ENCODE peak calls at places on chromosome 17, in ten cellular contexts. B, A, Y, Q, P, V, U, E, L and J are unnamed samples.
A peak's percentile ranks its signal among the peaks of the same experiment; 100 is the strongest.

GRCh38 chr17:63433746-63434591 is 12.1 kb downstream of the CYB561 start:
- DNase-seq in B (peak; percentile 70), A (peak; percentile 52), Y (no peak), Q (peak; percentile 83), P (no peak), V (peak; percentile 82), U (peak; percentile 92), E (no peak), L (no peak), J (peak; percentile 98)

GRCh38 chr17:9023389-9024210 is 2.3 kb downstream of the NTN1 start:
- DNase-seq in B (no peak), A (no peak), Y (peak; percentile 58), Q (no peak), P (no peak), V (no peak), U (no peak), E (no peak), L (peak; percentile 51), J (no peak)

GRCh38 chr17:28046034-28046825 is 3.8 kb downstream of the NLK start:
- DNase-seq in B (no peak), A (no peak), Y (no peak), Q (no peak), P (no peak), V (no peak), U (no peak), E (no peak), L (no peak), J (no peak)

GRCh38 chr17:78173025-78173715 is 4.8 kb downstream of the SYNGR2 start:
- DNase-seq in B (no peak), A (no peak), Y (no peak), Q (no peak), P (peak; percentile 35), V (no peak), U (no peak), E (no peak), L (no peak), J (no peak)

GRCh38 chr17:46782250-46782953 is 36.1 kb downstream of the WNT3 start:
- DNase-seq in B (peak; percentile 67), A (peak; percentile 44), Y (peak; percentile 69), Q (no peak), P (no peak), V (no peak), U (no peak), E (peak; percentile 83), L (peak; percentile 77), J (no peak)

GRCh38 chr17:32015245-32016013 is 8.2 kb downstream of the LRRC37B start:
- DNase-seq in B (peak; percentile 26), A (no peak), Y (no peak), Q (no peak), P (no peak), V (no peak), U (no peak), E (no peak), L (no peak), J (peak; percentile 16)

GRCh38 chr17:19020016-19020415 is 15.5 kb upstream of the FAM83G start:
- DNase-seq in B (no peak), A (no peak), Y (no peak), Q (no peak), P (no peak), V (no peak), U (peak; percentile 0), E (no peak), L (no peak), J (no peak)

GRCh38 chr17:76513306-76513692 is 12.1 kb upstream of the RHBDF2 start:
- DNase-seq in B (no peak), A (no peak), Y (no peak), Q (no peak), P (no peak), V (no peak), U (no peak), E (no peak), L (no peak), J (no peak)

GRCh38 chr17:66945451-66945850 is 19.1 kb upstream of the CACNG4 start:
- DNase-seq in B (no peak), A (no peak), Y (no peak), Q (no peak), P (no peak), V (no peak), U (no peak), E (no peak), L (no peak), J (peak; percentile 14)

GRCh38 chr17:50591338-50591737 is 30.8 kb downstream of the CACNA1G start:
- DNase-seq in B (no peak), A (no peak), Y (no peak), Q (peak; percentile 63), P (no peak), V (no peak), U (no peak), E (no peak), L (no peak), J (no peak)

GRCh38 chr17:15999141-15999973 is at the start of the genes TTC19 and ZSWIM7:
- DNase-seq in B (peak; percentile 99), A (peak; percentile 98), Y (peak; percentile 99), Q (peak; percentile 100), P (peak; percentile 85), V (peak; percentile 81), U (peak; percentile 98), E (peak; percentile 97), L (peak; percentile 97), J (peak; percentile 93)

DNA sequence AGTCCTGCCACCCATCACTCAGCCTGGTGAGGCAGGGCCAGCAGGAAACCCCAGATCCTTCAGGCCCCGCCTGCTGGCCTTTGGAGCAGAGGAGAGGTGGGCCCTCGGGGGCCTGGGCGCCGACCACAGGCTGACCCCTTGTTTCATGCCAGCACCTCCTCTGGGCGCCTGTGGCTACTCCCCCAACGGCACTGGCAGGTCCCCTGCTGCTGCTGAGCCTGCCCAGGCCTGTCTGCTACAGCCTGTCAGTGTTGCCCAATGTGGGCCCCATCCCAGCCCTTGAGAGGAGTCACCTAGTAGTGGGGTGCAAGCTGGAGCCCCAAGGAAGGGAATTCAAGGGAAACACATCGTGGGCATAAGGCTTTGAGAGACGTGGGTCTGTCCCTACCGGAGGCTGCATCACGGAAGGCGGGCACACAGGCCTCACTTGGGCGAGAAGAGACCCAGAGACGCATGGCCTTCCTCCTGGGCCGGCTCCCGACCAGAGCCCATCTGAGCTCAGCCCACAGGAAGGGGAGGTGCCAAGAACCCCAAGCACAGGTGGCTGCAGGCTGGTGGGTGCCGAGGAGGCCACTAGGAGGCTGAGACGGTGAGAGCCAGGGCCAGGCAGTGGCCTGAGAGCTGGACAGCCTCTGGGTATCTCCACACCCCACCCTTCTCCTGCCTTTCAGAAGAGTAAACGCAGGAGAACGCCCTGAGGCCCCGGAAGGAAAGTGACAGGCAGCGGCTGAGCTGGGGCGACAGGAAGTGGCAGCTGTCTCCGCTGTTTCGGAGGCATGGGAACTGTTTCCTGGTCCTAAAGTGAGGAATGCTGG is 8.1 kb upstream of the FASN start:
- DNase-seq in B (peak; percentile 82), A (peak; percentile 81), Y (peak; percentile 79), Q (peak; percentile 91), P (peak; percentile 66), V (no peak), U (peak; percentile 49), E (peak; percentile 97), L (peak; percentile 89), J (no peak)
- H3K4me3 ChIP-seq in B (no peak overlapping the region), A (no peak overlapping the region), Y (no peak overlapping the region), Q (peak overlapping the region; percentile 6), P (peak overlapping the region; percentile 73), V (no peak overlapping the region), U (no peak overlapping the region), E (peak overlapping the region; percentile 2), L (peak overlapping the region; percentile 26), J (no peak overlapping the region)

DNA sequence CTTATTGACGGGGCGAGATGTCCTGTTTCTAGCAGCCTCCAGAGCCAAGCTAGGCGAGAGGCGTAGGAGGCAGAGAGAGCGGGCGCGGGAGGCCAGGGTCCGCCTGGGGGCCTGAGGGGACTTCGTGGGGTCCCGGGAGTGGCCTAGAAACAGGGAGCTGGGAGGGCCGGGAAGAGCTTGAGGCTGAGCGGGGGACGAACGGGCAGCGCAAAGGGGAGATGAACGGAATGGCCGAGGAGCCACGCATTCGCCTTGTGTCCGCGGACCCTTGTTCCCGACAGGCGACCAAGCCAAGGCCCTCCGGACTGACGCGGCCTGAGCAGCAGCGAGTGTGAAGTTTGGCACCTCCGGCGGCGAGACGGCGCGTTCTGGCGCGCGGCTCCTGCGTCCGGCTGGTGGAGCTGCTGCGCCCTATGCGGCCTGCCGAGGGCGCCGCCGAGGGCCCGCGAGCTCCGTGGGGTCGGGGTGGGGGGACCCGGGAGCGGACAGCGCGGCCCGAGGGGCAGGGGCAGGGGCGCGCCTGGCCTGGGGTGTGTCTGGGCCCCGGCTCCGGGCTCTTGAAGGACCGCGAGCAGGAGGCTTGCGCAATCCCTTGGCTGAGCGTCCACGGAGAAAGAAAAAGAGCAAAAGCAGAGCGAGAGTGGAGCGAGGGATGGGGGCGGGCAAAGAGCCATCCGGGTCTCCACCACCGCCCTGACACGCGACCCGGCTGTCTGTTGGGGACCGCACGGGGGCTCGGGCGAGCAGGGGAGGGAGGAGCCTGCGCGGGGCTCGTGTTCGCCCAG is 1.2 kb upstream of the CBX4 start:
- DNase-seq in B (peak; percentile 54), A (peak; percentile 63), Y (peak; percentile 67), Q (peak; percentile 90), P (peak; percentile 39), V (no peak), U (peak; percentile 86), E (peak; percentile 54), L (peak; percentile 67), J (peak; percentile 41)
- H3K4me3 ChIP-seq in B (peak overlapping the region; percentile 82), A (no peak overlapping the region), Y (no peak overlapping the region), Q (peak overlapping the region; percentile 37), P (peak overlapping the region; percentile 47), V (peak overlapping the region; percentile 58), U (no peak overlapping the region), E (no peak overlapping the region), L (peak overlapping the region; percentile 64), J (no peak overlapping the region)

DNA sequence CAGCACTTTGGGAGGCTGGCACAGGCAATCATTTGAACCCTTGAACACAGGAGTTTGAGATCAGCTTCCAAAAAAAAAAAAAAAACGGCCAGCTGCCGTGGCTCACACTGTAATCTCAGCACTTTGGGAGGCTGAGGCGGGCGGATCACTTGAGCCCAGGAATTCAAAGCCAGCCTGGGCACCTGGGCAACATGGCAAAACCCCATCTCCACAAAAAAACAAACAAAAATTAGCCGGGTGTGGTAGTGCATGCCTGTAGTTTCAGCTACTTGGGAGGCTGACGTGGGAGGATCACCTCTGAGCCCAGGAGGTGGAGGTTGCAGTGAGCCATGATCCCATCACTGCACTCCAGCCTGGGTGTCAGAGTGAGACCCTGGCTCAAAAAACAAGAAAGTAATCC is 39.0 kb downstream of the GRB2 start:
- DNase-seq in B (no peak), A (no peak), Y (no peak), Q (no peak), P (no peak), V (no peak), U (no peak), E (no peak), L (no peak), J (no peak)
- H3K4me3 ChIP-seq in B (no peak overlapping the region), A (no peak overlapping the region), Y (no peak overlapping the region), Q (no peak overlapping the region), P (no peak overlapping the region), V (no peak overlapping the region), U (no peak overlapping the region), E (no peak overlapping the region), L (no peak overlapping the region), J (no peak overlapping the region)

DNA sequence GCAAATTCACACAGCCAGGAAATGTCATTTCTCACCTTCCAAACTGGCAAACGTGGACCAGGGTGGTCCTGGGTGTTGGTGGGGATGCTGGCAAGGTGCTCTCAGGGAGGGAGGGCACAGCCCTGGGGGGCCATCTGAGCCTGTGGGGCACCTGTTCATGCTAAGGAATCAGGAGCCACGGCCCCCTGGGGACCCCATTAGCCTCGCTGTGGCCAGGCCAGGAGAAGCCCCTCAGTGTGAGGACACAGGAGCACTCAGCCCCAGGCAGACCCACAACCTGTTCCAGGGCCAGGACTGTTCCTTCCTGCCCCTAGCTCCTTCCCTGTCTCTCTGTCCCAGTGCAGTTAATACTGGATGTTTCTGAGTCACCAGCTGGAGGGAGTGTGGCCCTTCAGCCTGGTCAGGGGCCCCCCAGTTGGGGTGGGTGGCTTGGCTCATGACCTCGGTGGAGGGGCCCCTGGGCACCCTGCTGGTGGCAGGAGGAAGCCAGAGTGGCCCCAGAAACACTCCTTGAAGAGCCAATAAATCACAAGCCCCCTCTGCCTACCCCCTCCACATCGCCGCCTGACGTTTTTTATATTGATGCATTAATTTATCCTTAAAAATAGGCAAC is 22.5 kb downstream of the ACTG1 start:
- DNase-seq in B (no peak), A (no peak), Y (no peak), Q (no peak), P (no peak), V (no peak), U (no peak), E (no peak), L (no peak), J (no peak)
- H3K4me3 ChIP-seq in B (no peak overlapping the region), A (no peak overlapping the region), Y (no peak overlapping the region), Q (no peak overlapping the region), P (no peak overlapping the region), V (no peak overlapping the region), U (no peak overlapping the region), E (no peak overlapping the region), L (peak overlapping the region; percentile 37), J (no peak overlapping the region)